ENCODE peak calls at places on chromosome 6, in ten cellular contexts. W is SK-N-SH, X is spleen, A is transverse colon, K is stomach, E is sigmoid colon, Z is K562, S is upper lobe of left lung, N is breast epithelium, J is endothelial cell of umbilical vein. B is an unnamed sample.

GRCh38 chr6:133551847-133552331 is 310.7 kb downstream of the EYA4 start:
- DNase-seq in W (no peak), X (no peak), A (peak; percentile 11), K (no peak), E (peak; percentile 70), Z (no peak), S (no peak), N (no peak), J (no peak), B (no peak)

GRCh38 chr6:161348628-161348994 is 74.8 kb upstream of the AGPAT4 start:
- DNase-seq in W (no peak), X (no peak), A (no peak), K (no peak), E (no peak), Z (no peak), S (no peak), N (no peak), J (no peak), B (no peak)

GRCh38 chr6:113067612-113068262 is 720.6 kb downstream of the RFPL4B start:
- DNase-seq in W (no peak), X (no peak), A (no peak), K (no peak), E (no peak), Z (no peak), S (no peak), N (no peak), J (no peak), B (no peak)

GRCh38 chr6:147054158-147054557 is 150.1 kb upstream of the STXBP5 start:
- DNase-seq in W (no peak), X (no peak), A (no peak), K (no peak), E (no peak), Z (no peak), S (no peak), N (no peak), J (no peak), B (no peak)

GRCh38 chr6:87213364-87213763 is 58.0 kb downstream of the ZNF292 start:
- DNase-seq in W (no peak), X (no peak), A (peak; percentile 39), K (no peak), E (no peak), Z (no peak), S (no peak), N (peak; percentile 34), J (no peak), B (no peak)

GRCh38 chr6:98904096-98904495 is 43.6 kb downstream of the FBXL4 start:
- DNase-seq in W (no peak), X (no peak), A (no peak), K (no peak), E (no peak), Z (no peak), S (no peak), N (no peak), J (peak; percentile 16), B (no peak)

GRCh38 chr6:11331136-11331535 is 98.7 kb upstream of the NEDD9 start:
- DNase-seq in W (no peak), X (no peak), A (no peak), K (no peak), E (no peak), Z (no peak), S (no peak), N (no peak), J (no peak), B (no peak)

GRCh38 chr6:31114540-31114876 is at the start of gene PSORS1C1:
- DNase-seq in W (no peak), X (peak; percentile 63), A (peak; percentile 88), K (peak; percentile 83), E (peak; percentile 97), Z (no peak), S (no peak), N (peak; percentile 90), J (peak; percentile 86), B (no peak)

GRCh38 chr6:154648776-154649175 is 84.4 kb upstream of the SCAF8 start:
- DNase-seq in W (no peak), X (no peak), A (no peak), K (no peak), E (no peak), Z (no peak), S (no peak), N (no peak), J (peak; percentile 47), B (no peak)

GRCh38 chr6:4581468-4582420 is 194.5 kb upstream of the CDYL start:
- DNase-seq in W (no peak), X (no peak), A (no peak), K (no peak), E (no peak), Z (no peak), S (no peak), N (no peak), J (peak; percentile 76), B (no peak)

GRCh38 chr6:88650029-88650619 is 313.3 kb downstream of the RNGTT start:
- DNase-seq in W (no peak), X (no peak), A (no peak), K (no peak), E (no peak), Z (no peak), S (no peak), N (no peak), J (no peak), B (no peak)

GRCh38 chr6:128655978-128656498 is 135.6 kb upstream of the PTPRK start:
- DNase-seq in W (no peak), X (no peak), A (no peak), K (no peak), E (no peak), Z (no peak), S (no peak), N (no peak), J (peak; percentile 93), B (no peak)

GRCh38 chr6:72002415-72002814 is 116.1 kb downstream of the RIMS1 start:
- DNase-seq in W (no peak), X (no peak), A (no peak), K (no peak), E (no peak), Z (no peak), S (no peak), N (no peak), J (no peak), B (no peak)

GRCh38 chr6:161462148-161462547 is 188.3 kb upstream of the AGPAT4 start:
- DNase-seq in W (no peak), X (no peak), A (no peak), K (no peak), E (no peak), Z (no peak), S (no peak), N (no peak), J (no peak), B (no peak)

GRCh38 chr6:30703821-30704220 is 13.0 kb upstream of the NRM start:
- DNase-seq in W (no peak), X (peak; percentile 51), A (no peak), K (no peak), E (no peak), Z (no peak), S (no peak), N (no peak), J (no peak), B (no peak)

GRCh38 chr6:31821301-31822037 is 6.1 kb upstream of the HSPA1B start:
- DNase-seq in W (peak; percentile 62), X (peak; percentile 92), A (peak; percentile 95), K (peak; percentile 84), E (peak; percentile 89), Z (peak; percentile 76), S (peak; percentile 94), N (no peak), J (peak; percentile 69), B (no peak)

GRCh38 chr6:34157851-34158250 is 12.0 kb upstream of the GRM4 start:
- DNase-seq in W (peak; percentile 3), X (peak; percentile 31), A (no peak), K (no peak), E (peak; percentile 14), Z (no peak), S (no peak), N (no peak), J (no peak), B (no peak)

GRCh38 chr6:2931970-2932748 is 29.1 kb upstream of the SERPINB9 start:
- DNase-seq in W (peak; percentile 86), X (peak; percentile 89), A (peak; percentile 91), K (peak; percentile 90), E (peak; percentile 81), Z (peak; percentile 95), S (no peak), N (peak; percentile 75), J (peak; percentile 84), B (peak; percentile 83)
- TF ChIP-seq POLR2AphosphoS5 in W (peak; percentile 22), X (no peak), A (no peak), K (peak; percentile 71), E (no peak), Z (peak; percentile 98), S (peak; percentile 48), N (no peak), J (no peak), B (no peak)

GRCh38 chr6:18155273-18155863 is at the start of gene KDM1B:
- DNase-seq in W (peak; percentile 100), X (peak; percentile 100), A (peak; percentile 99), K (peak; percentile 99), E (peak; percentile 99), Z (peak; percentile 99), S (no peak), N (peak; percentile 97), J (peak; percentile 98), B (no peak)
- TF ChIP-seq POLR2AphosphoS5 in W (no peak), X (peak; percentile 93), A (peak; percentile 59), K (peak; percentile 94), E (peak; percentile 5), Z (peak; percentile 24), S (peak; percentile 25), N (no peak), J (no peak), B (peak; percentile 77)

GRCh38 chr6:83463886-83464285 is 33.0 kb upstream of the ME1 start:
- DNase-seq in W (no peak), X (no peak), A (no peak), K (no peak), E (no peak), Z (no peak), S (no peak), N (no peak), J (no peak), B (no peak)

GRCh38 chr6:83470587-83470986 is 39.7 kb upstream of the ME1 start:
- DNase-seq in W (no peak), X (no peak), A (no peak), K (no peak), E (no peak), Z (no peak), S (no peak), N (no peak), J (no peak), B (no peak)

GRCh38 chr6:83466328-83466727 is 35.5 kb upstream of the ME1 start:
- DNase-seq in W (no peak), X (no peak), A (no peak), K (no peak), E (no peak), Z (no peak), S (no peak), N (no peak), J (no peak), B (no peak)

GRCh38 chr6:83464741-83465140 is 33.9 kb upstream of the ME1 start:
- DNase-seq in W (no peak), X (no peak), A (peak; percentile 16), K (no peak), E (no peak), Z (no peak), S (no peak), N (no peak), J (no peak), B (no peak)

GRCh38 chr6:83467620-83468036 is 36.8 kb upstream of the ME1 start:
- DNase-seq in W (no peak), X (no peak), A (peak; percentile 30), K (no peak), E (peak; percentile 76), Z (no peak), S (no peak), N (peak; percentile 22), J (no peak), B (no peak)
- TF ChIP-seq POLR2AphosphoS5 in W (no peak), X (no peak), A (no peak), K (no peak), E (no peak), Z (no peak), S (no peak), N (no peak), J (no peak), B (no peak)

GRCh38 chr6:12605888-12606345 is 110.7 kb upstream of the PHACTR1 start:
- DNase-seq in W (peak; percentile 57), X (no peak), A (peak; percentile 54), K (peak; percentile 53), E (no peak), Z (peak; percentile 43), S (no peak), N (peak; percentile 40), J (peak; percentile 81), B (no peak)
- TF ChIP-seq POLR2AphosphoS5 in W (no peak), X (no peak), A (no peak), K (no peak), E (no peak), Z (no peak), S (no peak), N (no peak), J (no peak), B (no peak)

B was measured in vagina.